ENCODE peak calls at places on chromosome 13, in eight cellular contexts. H is WERI-Rb-1; V is left cardiac atrium; P is stimulated activated CD4-positive, alpha-beta T cell treated with anti-CD3 and anti-CD28 coated beads, Interleukin-4, amount 100 ng/mL, for 1 hour; W is AG09319; O is WTC11; T is left lung; Q is left kidney. N is an unnamed sample.

GRCh38 chr13:26052136-26052736 is 420 bp upstream of the SHISA2 start:
- DNase-seq in Q (no peak), T (no peak), V (no peak), H (peak; percentile 41), P (no peak), O (no peak), W (no peak), N (no peak)

GRCh38 chr13:77386880-77387606 is 60.1 kb upstream of the MYCBP2 start:
- DNase-seq in H (no peak), V (peak; percentile 26), W (peak; percentile 54), T (no peak), P (no peak), Q (no peak), O (no peak), N (no peak)

GRCh38 chr13:45333251-45333972 is 7.6 kb downstream of the TPT1 start:
- DNase-seq in T (no peak), Q (no peak), H (no peak), P (no peak), W (no peak), O (no peak), V (no peak), N (no peak)

GRCh38 chr13:51158923-51159322 is 47.8 kb upstream of the C13orf42 start:
- DNase-seq in O (no peak), W (no peak), V (no peak), H (no peak), Q (no peak), P (no peak), T (no peak), N (no peak)

GRCh38 chr13:111640476-111640875 is 320.0 kb downstream of the TEX29 start:
- DNase-seq in W (no peak), P (no peak), Q (no peak), O (no peak), V (no peak), T (no peak), H (no peak), N (no peak)

GRCh38 chr13:104586010-104586746 is 1520.0 kb upstream of the SLC10A2 start:
- DNase-seq in H (no peak), Q (peak; percentile 41), T (no peak), P (no peak), V (no peak), W (no peak), O (no peak), N (no peak)

GRCh38 chr13:95083758-95084157 is 217.5 kb downstream of the ABCC4 start:
- DNase-seq in Q (no peak), V (no peak), P (no peak), T (no peak), W (no peak), O (no peak), H (no peak), N (no peak)

GRCh38 chr13:30608364-30608763 is 9.4 kb upstream of the USPL1 start:
- DNase-seq in W (no peak), P (no peak), Q (peak; percentile 33), H (no peak), V (no peak), O (no peak), T (no peak), N (no peak)

N was measured in stimulated activated CD8-positive, alpha-beta memory T cell treated with anti-CD3 and anti-CD28 coated beads, Interleukin-12 subunit alpha, Interleukin-12 subunit beta, amount 100 ng/mL, for 4 hours.